ENCODE peak calls at places on chromosomes 2 and 18, in six cellular contexts. T, P, F, Z, B and V are unnamed samples. For H3K4me1 and H3K27me3, the result is how much of the 10 kb centered on the place peaks cover.

GRCh38 chr18:8609711-8610441 is 639 bp downstream of the RAB12 start:
- DNase-seq in F (peak), T (no peak), B (no peak), Z (peak), P (peak), V (no peak)

GRCh38 chr2:199100326-199101110 is 357.2 kb downstream of the SATB2 start:
- DNase-seq in P (peak), F (no peak), T (no peak), B (no peak), Z (no peak), V (no peak)

GRCh38 chr18:22169011-22169888 is at the start of gene GATA6:
- DNase-seq in T (peak), F (peak), B (peak), Z (peak), P (peak), V (no peak)

GRCh38 chr18:26863122-26863879 is 2.2 kb downstream of the AQP4 start:
- DNase-seq in T (no peak), F (peak), Z (peak), B (peak), P (peak), V (no peak)

GRCh38 chr18:54647176-54647575 is 56.1 kb downstream of the DYNAP start:
- DNase-seq in B (peak), T (peak), P (peak), F (peak), Z (no peak), V (no peak)

GRCh38 chr2:100902833-100903405 is 83.0 kb downstream of the NPAS2 start:
- DNase-seq in B (no peak), P (peak), T (peak), F (no peak), Z (no peak), V (no peak)

GRCh38 chr2:187349328-187349944 is 98.6 kb downstream of the CALCRL start:
- DNase-seq in P (peak), B (no peak), F (no peak), T (no peak), Z (no peak), V (no peak)

GRCh38 chr18:75393721-75394120 is 33.8 kb downstream of the SMIM21 start:
- DNase-seq in B (no peak), T (no peak), Z (no peak), P (no peak), F (no peak), V (no peak)

GRCh38 chr2:20483496-20483895 is 36.6 kb downstream of the RHOB start:
- DNase-seq in F (no peak), T (no peak), Z (peak), P (no peak), B (no peak), V (peak)

GRCh38 chr2:134231965-134232340 is 21.9 kb upstream of the MGAT5 start:
- DNase-seq in F (no peak), P (peak), Z (no peak), B (no peak), T (no peak), V (no peak)

GRCh38 chr18:23740105-23740830 is 51.0 kb downstream of the LAMA3 start:
- DNase-seq in P (peak), B (peak), Z (no peak), F (no peak), T (no peak), V (peak)

GRCh38 chr2:3198119-3198518 is 179.5 kb downstream of the EIPR1 start:
- DNase-seq in T (no peak), Z (no peak), B (no peak), P (no peak), F (peak), V (no peak)

GRCh38 chr18:63273170-63273925 is 46.2 kb downstream of the BCL2 start:
- DNase-seq in T (no peak), B (no peak), F (no peak), Z (no peak), P (no peak), V (no peak)
- H3K27ac ChIP-seq in T (no peak), B (no peak), F (no peak), Z (no peak), P (no peak), V (no peak)

DNA sequence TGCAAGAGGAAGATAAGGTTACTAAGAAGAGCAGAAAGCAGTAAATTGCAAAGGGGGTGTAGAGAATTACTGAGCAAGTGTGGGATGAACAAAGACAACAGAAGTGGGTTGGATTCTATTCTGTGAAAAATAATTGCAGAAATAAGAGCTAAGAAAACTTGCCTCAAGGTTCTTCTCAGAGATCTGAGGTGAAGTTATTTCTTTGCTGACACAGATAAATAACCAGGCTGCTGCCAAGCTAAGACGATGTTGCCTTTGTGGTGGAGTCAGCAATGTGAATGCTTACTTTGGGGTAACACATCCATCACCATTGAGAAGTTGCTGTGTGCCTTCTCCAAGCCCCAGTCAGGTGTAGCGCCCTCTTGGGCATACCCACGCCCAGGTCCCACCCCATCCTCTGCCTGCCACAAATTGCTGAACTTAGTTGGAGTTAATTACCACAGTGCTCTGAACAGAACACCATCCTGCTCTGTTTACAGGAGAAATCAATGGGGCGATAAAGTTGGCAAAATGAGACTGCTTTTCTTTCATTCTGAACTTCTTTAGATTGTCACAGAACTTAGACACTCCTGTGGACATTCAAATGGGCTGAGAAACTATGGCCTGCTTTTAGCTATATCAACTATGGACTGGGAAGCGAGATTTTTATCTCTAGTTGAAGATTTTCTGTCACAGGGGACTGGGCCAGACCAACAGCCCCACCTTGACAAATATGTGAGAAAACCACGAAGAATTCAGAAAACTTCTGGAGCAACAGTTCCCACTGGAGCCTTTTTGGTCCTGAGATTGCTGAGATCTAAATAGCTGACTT is 283.6 kb downstream of the TMX3 start:
- DNase-seq in F (no peak), P (peak), B (no peak), Z (no peak), T (no peak), V (no peak)
- H3K4me1 ChIP-seq in F (under half), P (half or more), B (under half), Z (under half), T (under half), V (under half)

GRCh38 chr2:70718736-70719135 is 49.3 kb downstream of the ADD2 start:
- DNase-seq in P (no peak), T (no peak), Z (no peak), F (no peak), B (no peak), V (no peak)
- H3K27me3 ChIP-seq in P (under half), T (under half), Z (under half), F (under half), B (under half), V (under half)

GRCh38 chr2:6977786-6978185 is 60.6 kb downstream of the RNF144A start:
- DNase-seq in T (no peak), F (no peak), B (no peak), Z (no peak), P (no peak), V (no peak)
- H3K27ac ChIP-seq in T (no peak), F (no peak), B (no peak), Z (peak), P (no peak), V (no peak)

GRCh38 chr2:47005687-47006086 is 90.1 kb upstream of the MCFD2 start:
- DNase-seq in P (no peak), Z (no peak), T (no peak), F (no peak), B (no peak), V (no peak)
- H3K4me1 ChIP-seq in P (under half), Z (under half), T (under half), F (under half), B (under half), V (half or more)